ENCODE peak calls at places on chromosomes 5 and 9, in eight cellular contexts. X is lower lobe of right lung; H is astrocyte; W is stomach; D is heart right ventricle; N is CD8-positive, alpha-beta T cell; C is HCT116; Q is neural progenitor cell. R is an unnamed sample. For H3K36me3, the result is how much of the 10 kb centered on the place peaks cover.

GRCh38 chr9:14322211-14323082 is 8.5 kb upstream of the NFIB start:
- DNase-seq in N (peak), D (peak), Q (peak), C (peak), X (peak), W (peak), H (peak), R (peak)

GRCh38 chr5:149285153-149285552 is 13.5 kb downstream of the AFAP1L1 start:
- DNase-seq in Q (no peak), X (no peak), W (no peak), N (no peak), H (no peak), D (no peak), C (no peak), R (no peak)

GRCh38 chr9:105280730-105281129 is 36.3 kb downstream of the SLC44A1 start:
- DNase-seq in N (no peak), Q (no peak), C (no peak), X (no peak), H (peak), W (no peak), D (no peak), R (no peak)

GRCh38 chr5:102901821-102902448 is 146.8 kb downstream of the PAM start:
- DNase-seq in N (no peak), C (no peak), Q (no peak), W (no peak), D (no peak), X (no peak), H (no peak), R (no peak)

GRCh38 chr5:633521-633955 is 21.4 kb downstream of the CEP72 start:
- DNase-seq in X (peak), D (no peak), W (no peak), C (no peak), N (no peak), Q (peak), H (peak), R (no peak)

GRCh38 chr5:54440456-54440893 is 15.0 kb upstream of the HSPB3 start:
- DNase-seq in W (no peak), D (no peak), Q (no peak), X (no peak), C (no peak), H (no peak), N (no peak), R (peak)

GRCh38 chr5:141846031-141846430 is 32.2 kb downstream of the PCDH1 start:
- DNase-seq in D (no peak), N (no peak), X (no peak), W (peak), Q (peak), C (no peak), H (peak), R (no peak)

GRCh38 chr5:96517294-96517693 is 84.2 kb upstream of the PCSK1 start:
- DNase-seq in N (no peak), D (no peak), H (peak), Q (no peak), W (no peak), X (no peak), C (no peak), R (no peak)

GRCh38 chr9:109901191-109901590 is 121.2 kb downstream of the PALM2AKAP2 start:
- DNase-seq in W (no peak), Q (no peak), C (no peak), X (no peak), N (no peak), H (peak), D (no peak), R (no peak)

GRCh38 chr5:84393969-84394368 is 9.3 kb upstream of the EDIL3 start:
- DNase-seq in C (peak), N (no peak), W (no peak), H (peak), Q (no peak), D (no peak), X (no peak), R (no peak)

GRCh38 chr9:133737071-133737773 is 930 bp downstream of the SARDH start:
- DNase-seq in H (no peak), Q (peak), D (no peak), W (peak), C (no peak), N (no peak), X (no peak), R (no peak)

GRCh38 chr9:16869961-16870605 is 387 bp downstream of the BNC2 start:
- DNase-seq in N (no peak), H (peak), D (peak), W (no peak), C (no peak), Q (peak), X (no peak), R (peak)

GRCh38 chr5:142439208-142439607 is 114.4 kb upstream of the SPRY4 start:
- DNase-seq in H (no peak), W (no peak), X (no peak), D (no peak), C (no peak), N (no peak), Q (no peak), R (no peak)

GRCh38 chr5:68180286-68181038 is 35.1 kb upstream of the PIK3R1 start:
- DNase-seq in N (no peak), W (no peak), Q (no peak), X (no peak), C (no peak), H (no peak), D (no peak), R (no peak)

GRCh38 chr9:130789747-130790672 is 45.0 kb upstream of the ABL1 start:
- DNase-seq in H (no peak), Q (no peak), X (no peak), W (no peak), C (no peak), N (no peak), D (no peak), R (no peak)

GRCh38 chr5:157080291-157080690 is 21.4 kb upstream of the HAVCR1 start:
- DNase-seq in W (no peak), N (no peak), X (no peak), H (no peak), D (no peak), Q (no peak), C (no peak), R (no peak)

GRCh38 chr5:87784869-87785268 is 372.1 kb upstream of the CCNH start:
- DNase-seq in N (no peak), H (no peak), Q (no peak), W (no peak), C (no peak), D (no peak), X (no peak), R (no peak)
- TF ChIP-seq CTCF in N (no peak), H (no peak), Q (no peak), W (no peak), C (no peak), D (no peak), X (no peak), R (no peak)

GRCh38 chr5:73690015-73690414 is 64.0 kb downstream of the ARHGEF28 start:
- DNase-seq in C (no peak), D (no peak), Q (no peak), X (no peak), N (no peak), W (no peak), H (no peak), R (no peak)
- H3K36me3 ChIP-seq in C (under half), D (under half), Q (under half), X (under half), N (under half), W (under half), H (under half), R (under half)

GRCh38 chr9:126804696-126805545 is at the start of gene ZBTB43:
- DNase-seq in C (peak), Q (peak), X (peak), D (peak), H (peak), N (peak), W (peak), R (peak)

GRCh38 chr9:126804198-126804695 is 593 bp upstream of the ZBTB43 start:
- DNase-seq in H (no peak), X (no peak), D (no peak), C (no peak), N (no peak), Q (no peak), W (no peak), R (no peak)

GRCh38 chr9:126802343-126803059 is 2.3 kb upstream of the ZBTB43 start:
- DNase-seq in N (no peak), D (no peak), C (no peak), H (no peak), W (no peak), X (no peak), Q (no peak), R (no peak)

GRCh38 chr9:126806336-126806735 is 1.5 kb downstream of the ZBTB43 start:
- DNase-seq in H (no peak), Q (no peak), X (no peak), D (no peak), C (no peak), N (no peak), W (no peak), R (no peak)

GRCh38 chr9:126805546-126806262 is 864 bp downstream of the ZBTB43 start:
- DNase-seq in H (peak), Q (peak), D (peak), X (peak), C (peak), N (peak), W (peak), R (peak)
- TF ChIP-seq CTCF in H (no peak), Q (no peak), D (no peak), X (no peak), C (no peak), N (no peak), W (no peak), R (peak)

DNA sequence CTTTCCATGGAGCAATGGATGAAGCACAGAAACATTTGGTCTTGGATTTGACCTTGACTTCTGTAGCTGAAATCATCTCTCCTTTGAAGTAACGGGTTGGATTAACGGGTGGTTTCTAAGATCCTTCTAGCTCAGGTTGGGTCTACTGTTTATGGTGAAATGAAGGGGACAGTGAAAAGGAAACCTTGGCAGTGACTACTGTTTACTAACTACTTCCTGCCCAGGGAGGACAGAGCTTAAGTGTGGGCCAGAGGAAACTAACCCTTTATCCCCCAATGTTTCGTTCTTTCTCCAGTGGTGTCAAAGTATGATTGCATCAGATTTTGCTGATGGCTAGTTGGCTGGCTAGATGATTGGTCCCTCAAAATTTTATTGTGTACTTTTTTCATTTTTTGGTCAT is 22.2 kb downstream of the SKP2 start:
- DNase-seq in C (no peak), X (no peak), W (no peak), Q (no peak), H (no peak), N (no peak), D (no peak), R (no peak)
- H3K36me3 ChIP-seq in C (under half), X (half or more), W (half or more), Q (under half), H (half or more), N (under half), D (under half), R (under half)

DNA sequence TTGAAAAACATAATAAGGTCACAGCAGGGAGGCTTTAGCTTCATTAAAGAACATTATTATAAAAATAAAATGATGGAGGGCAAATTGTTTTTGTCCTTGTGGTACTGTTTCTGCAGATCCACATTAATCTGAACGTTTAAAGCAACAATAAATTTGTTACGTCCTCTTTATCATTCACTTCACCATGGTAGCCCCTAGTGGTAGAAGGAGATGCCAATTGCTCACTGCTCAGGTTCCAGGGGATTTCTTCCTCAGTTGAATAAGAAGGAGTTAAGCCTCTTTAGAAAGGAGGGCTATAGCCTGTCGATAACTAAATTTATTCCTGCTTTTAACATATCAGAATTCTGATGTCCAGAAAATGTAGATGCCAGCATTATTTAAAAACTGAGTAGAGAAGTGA is 692.4 kb downstream of the PTPRD start:
- DNase-seq in Q (peak), D (no peak), N (no peak), C (no peak), X (no peak), H (no peak), W (no peak), R (no peak)
- TF ChIP-seq CTCF in Q (peak), D (no peak), N (no peak), C (no peak), X (no peak), H (peak), W (no peak), R (peak)

GRCh38 chr5:83375049-83375710 is 96.4 kb upstream of the VCAN start:
- DNase-seq in Q (no peak), X (no peak), N (no peak), H (peak), D (no peak), W (no peak), C (no peak), R (no peak)

GRCh38 chr5:83374547-83374946 is 97.0 kb upstream of the VCAN start:
- DNase-seq in D (no peak), Q (no peak), W (no peak), N (no peak), X (no peak), H (peak), C (no peak), R (no peak)

GRCh38 chr5:83368317-83368716 is 103.2 kb upstream of the VCAN start:
- DNase-seq in N (no peak), D (no peak), Q (no peak), W (no peak), C (peak), X (peak), H (peak), R (peak)

GRCh38 chr5:83368835-83369234 is 102.7 kb upstream of the VCAN start:
- DNase-seq in D (no peak), H (no peak), W (no peak), X (no peak), C (no peak), Q (no peak), N (no peak), R (peak)

GRCh38 chr5:83370957-83371356 is 100.6 kb upstream of the VCAN start:
- DNase-seq in D (no peak), H (no peak), N (no peak), C (no peak), X (no peak), Q (peak), W (no peak), R (no peak)
- H3K36me3 ChIP-seq in D (under half), H (under half), N (under half), C (under half), X (under half), Q (under half), W (under half), R (under half)

GRCh38 chr5:132310141-132310834 is 16.1 kb downstream of the SLC22A4 start:
- DNase-seq in N (no peak), W (no peak), X (no peak), Q (no peak), C (no peak), D (no peak), H (no peak), R (no peak)

GRCh38 chr5:132313961-132314432 is 19.8 kb downstream of the SLC22A4 start:
- DNase-seq in D (no peak), W (no peak), N (no peak), C (no peak), Q (no peak), H (no peak), X (no peak), R (no peak)

GRCh38 chr5:132319975-132320374 is 25.8 kb downstream of the SLC22A4 start:
- DNase-seq in X (no peak), N (no peak), Q (no peak), C (no peak), D (no peak), W (no peak), H (no peak), R (no peak)

GRCh38 chr5:132313378-132313777 is 19.2 kb downstream of the SLC22A4 start:
- DNase-seq in D (no peak), C (no peak), Q (no peak), X (no peak), N (no peak), W (no peak), H (no peak), R (no peak)

GRCh38 chr5:132315529-132316067 is 21.4 kb downstream of the SLC22A4 start:
- DNase-seq in C (no peak), N (no peak), W (no peak), X (no peak), H (no peak), D (no peak), Q (no peak), R (no peak)
- TF ChIP-seq CTCF in C (no peak), N (no peak), W (no peak), X (no peak), H (no peak), D (no peak), Q (no peak), R (no peak)

DNA sequence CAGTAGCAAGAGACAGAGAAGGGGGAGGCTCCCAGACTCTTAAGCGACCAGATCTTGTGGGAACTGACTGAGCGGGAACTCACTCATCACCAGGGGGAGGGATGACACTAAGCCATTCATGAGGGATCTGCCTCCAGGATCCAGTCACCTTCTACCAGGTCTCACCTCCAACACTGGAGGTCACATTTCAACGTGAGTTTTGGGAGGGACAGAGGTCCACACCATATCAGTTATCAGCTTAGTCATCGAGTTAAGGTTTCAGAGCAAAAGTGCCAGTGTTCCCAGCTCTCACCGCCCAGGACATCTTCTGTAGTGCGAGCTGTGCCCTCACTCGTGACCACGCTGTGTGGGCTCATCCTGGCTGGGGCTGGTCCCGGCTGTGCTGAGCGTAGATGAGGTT is 98.7 kb upstream of the CACNA1B start:
- DNase-seq in C (no peak), W (no peak), X (no peak), D (no peak), H (no peak), Q (no peak), N (no peak), R (no peak)
- H3K36me3 ChIP-seq in C (under half), W (half or more), X (half or more), D (under half), H (under half), Q (under half), N (half or more), R (half or more)

R was measured in GM06990.